ENCODE peak calls at places on chromosomes 11 and 22, in seven cellular contexts. B is Ammon's horn; Z is activated CD4-positive, alpha-beta T cell treated with anti-CD3 and anti-CD28 coated beads, Interleukin-2, amount 50 U/mL, for 48 hours; J is AML-193; X is posterior vena cava; I is RWPE1; U is pulmonary artery endothelial cell. W is an unnamed sample.

GRCh38 chr11:57648791-57649735 is 649 bp downstream of the YPEL4 start:
- DNase-seq in X (no peak), B (peak), Z (no peak), J (no peak), U (no peak), I (no peak), W (no peak)

GRCh38 chr22:17563936-17564391 is 666 bp downstream of the SLC25A18 start:
- DNase-seq in Z (no peak), U (no peak), J (no peak), I (no peak), B (peak), X (no peak), W (no peak)

GRCh38 chr11:113411536-113411935 is 24.0 kb downstream of the ANKK1 start:
- DNase-seq in Z (no peak), B (no peak), X (no peak), I (no peak), U (no peak), J (no peak), W (no peak)

GRCh38 chr11:91768783-91769182 is 455.8 kb upstream of the FAT3 start:
- DNase-seq in I (no peak), B (no peak), X (no peak), U (no peak), Z (no peak), J (no peak), W (no peak)

GRCh38 chr11:90449643-90450042 is 226.8 kb upstream of the CHORDC1 start:
- DNase-seq in B (no peak), X (no peak), Z (no peak), U (no peak), I (no peak), J (no peak), W (no peak)

GRCh38 chr11:35549787-35550186 is 24.4 kb upstream of the PAMR1 start:
- DNase-seq in J (no peak), B (no peak), X (no peak), Z (no peak), U (no peak), I (peak), W (peak)

GRCh38 chr11:121762820-121763219 is 310.1 kb upstream of the SORL1-AS1 start:
- DNase-seq in Z (no peak), U (no peak), I (peak), B (peak), J (no peak), X (no peak), W (no peak)

GRCh38 chr11:78292109-78292803 is 103.5 kb downstream of the USP35 start:
- DNase-seq in X (no peak), B (no peak), J (peak), I (no peak), U (no peak), Z (no peak), W (peak)

GRCh38 chr11:74571062-74571399 is 21.4 kb upstream of the POLD3 start:
- DNase-seq in J (no peak), I (no peak), X (no peak), Z (no peak), B (no peak), U (no peak), W (no peak)

GRCh38 chr22:42743501-42743991 is 22.9 kb upstream of the A4GALT start:
- DNase-seq in J (no peak), I (peak), Z (no peak), X (peak), U (no peak), B (no peak), W (no peak)

GRCh38 chr11:16013649-16014275 is 342.6 kb downstream of the SOX6 start:
- DNase-seq in X (no peak), J (no peak), B (no peak), Z (no peak), U (no peak), I (no peak), W (no peak)

GRCh38 chr11:47257518-47258316 is at the start of gene NR1H3:
- DNase-seq in I (peak), J (peak), X (peak), U (no peak), Z (no peak), B (peak), W (no peak)

GRCh38 chr11:100932474-100933100 is 197.0 kb downstream of the PGR start:
- DNase-seq in I (peak), B (peak), X (no peak), U (no peak), J (peak), Z (no peak), W (peak)

GRCh38 chr11:20530942-20531703 is 68.3 kb upstream of the SLC6A5 start:
- DNase-seq in I (no peak), B (no peak), X (no peak), Z (no peak), J (no peak), U (no peak), W (no peak)

GRCh38 chr11:67581469-67581868 is 2.1 kb upstream of the GSTP1 start:
- DNase-seq in I (no peak), B (no peak), J (no peak), Z (no peak), U (no peak), X (no peak), W (no peak)

W was measured in Jurkat, Clone E6-1.